ENCODE peak calls at places on chromosomes 6 and 20, in ten cellular contexts. One of them, this sample, is unnamed.

GRCh38 chr6:168612586-168612985 is 171.6 kb downstream of the SMOC2 start:
- DNase-seq in brain microvascular endothelial cell: no peak
- DNase-seq in astrocyte of the spinal cord: no peak
- DNase-seq in cardiac fibroblast: no peak
- DNase-seq in endothelial cell: no peak
- DNase-seq in OCI-LY7: no peak
- DNase-seq in CD14-positive monocyte: no peak
- DNase-seq in fibroblast of villous mesenchyme: no peak
- DNase-seq in testis: no peak
- DNase-seq in epithelial cell of proximal tubule: no peak
- DNase-seq in this sample: no peak

GRCh38 chr6:76861403-76861802 is 601.9 kb downstream of the HTR1B start:
- DNase-seq in OCI-LY7: peak
- DNase-seq in cardiac fibroblast: peak
- DNase-seq in CD14-positive monocyte: no peak
- DNase-seq in astrocyte of the spinal cord: no peak
- DNase-seq in brain microvascular endothelial cell: no peak
- DNase-seq in endothelial cell: peak
- DNase-seq in fibroblast of villous mesenchyme: peak
- DNase-seq in epithelial cell of proximal tubule: no peak
- DNase-seq in testis: peak
- DNase-seq in this sample: no peak

GRCh38 chr6:190596-191395 is 101.5 kb upstream of the DUSP22 start:
- DNase-seq in cardiac fibroblast: no peak
- DNase-seq in astrocyte of the spinal cord: no peak
- DNase-seq in endothelial cell: peak
- DNase-seq in epithelial cell of proximal tubule: no peak
- DNase-seq in brain microvascular endothelial cell: no peak
- DNase-seq in fibroblast of villous mesenchyme: no peak
- DNase-seq in OCI-LY7: peak
- DNase-seq in CD14-positive monocyte: no peak
- DNase-seq in testis: peak
- DNase-seq in this sample: no peak

GRCh38 chr6:24899647-24900325 is 36.0 kb downstream of the RIPOR2 start:
- DNase-seq in astrocyte of the spinal cord: peak
- DNase-seq in cardiac fibroblast: no peak
- DNase-seq in brain microvascular endothelial cell: no peak
- DNase-seq in OCI-LY7: no peak
- DNase-seq in testis: no peak
- DNase-seq in CD14-positive monocyte: no peak
- DNase-seq in endothelial cell: no peak
- DNase-seq in fibroblast of villous mesenchyme: no peak
- DNase-seq in epithelial cell of proximal tubule: no peak
- DNase-seq in this sample: no peak

GRCh38 chr20:61755971-61756421 is 309.7 kb downstream of the TAF4 start:
- DNase-seq in endothelial cell: no peak
- DNase-seq in epithelial cell of proximal tubule: no peak
- DNase-seq in astrocyte of the spinal cord: no peak
- DNase-seq in OCI-LY7: no peak
- DNase-seq in cardiac fibroblast: no peak
- DNase-seq in brain microvascular endothelial cell: no peak
- DNase-seq in testis: no peak
- DNase-seq in CD14-positive monocyte: peak
- DNase-seq in fibroblast of villous mesenchyme: no peak
- DNase-seq in this sample: no peak

GRCh38 chr6:36455486-36456027 is 12.8 kb downstream of the KCTD20 start:
- DNase-seq in endothelial cell: no peak
- DNase-seq in testis: no peak
- DNase-seq in OCI-LY7: no peak
- DNase-seq in brain microvascular endothelial cell: no peak
- DNase-seq in epithelial cell of proximal tubule: no peak
- DNase-seq in CD14-positive monocyte: no peak
- DNase-seq in astrocyte of the spinal cord: no peak
- DNase-seq in cardiac fibroblast: no peak
- DNase-seq in fibroblast of villous mesenchyme: no peak
- DNase-seq in this sample: no peak

GRCh38 chr20:63135411-63135810 is 80.5 kb downstream of the YTHDF1 start:
- DNase-seq in astrocyte of the spinal cord: no peak
- DNase-seq in brain microvascular endothelial cell: no peak
- DNase-seq in cardiac fibroblast: no peak
- DNase-seq in endothelial cell: no peak
- DNase-seq in fibroblast of villous mesenchyme: no peak
- DNase-seq in epithelial cell of proximal tubule: no peak
- DNase-seq in OCI-LY7: peak
- DNase-seq in CD14-positive monocyte: peak
- DNase-seq in testis: no peak
- DNase-seq in this sample: no peak

GRCh38 chr20:23178806-23179205 is 92.7 kb upstream of the CD93 start:
- DNase-seq in brain microvascular endothelial cell: no peak
- DNase-seq in astrocyte of the spinal cord: peak
- DNase-seq in OCI-LY7: no peak
- DNase-seq in endothelial cell: peak
- DNase-seq in CD14-positive monocyte: no peak
- DNase-seq in cardiac fibroblast: no peak
- DNase-seq in epithelial cell of proximal tubule: no peak
- DNase-seq in fibroblast of villous mesenchyme: no peak
- DNase-seq in testis: no peak
- DNase-seq in this sample: no peak

GRCh38 chr6:44085219-44085618 is 42.0 kb downstream of the MRPL14 start:
- DNase-seq in OCI-LY7: no peak
- DNase-seq in testis: no peak
- DNase-seq in brain microvascular endothelial cell: no peak
- DNase-seq in astrocyte of the spinal cord: no peak
- DNase-seq in CD14-positive monocyte: no peak
- DNase-seq in fibroblast of villous mesenchyme: no peak
- DNase-seq in cardiac fibroblast: no peak
- DNase-seq in epithelial cell of proximal tubule: no peak
- DNase-seq in endothelial cell: no peak
- DNase-seq in this sample: no peak

GRCh38 chr6:44084231-44085014 is 42.8 kb downstream of the MRPL14 start:
- DNase-seq in fibroblast of villous mesenchyme: peak
- DNase-seq in testis: no peak
- DNase-seq in endothelial cell: no peak
- DNase-seq in epithelial cell of proximal tubule: no peak
- DNase-seq in brain microvascular endothelial cell: no peak
- DNase-seq in astrocyte of the spinal cord: peak
- DNase-seq in CD14-positive monocyte: no peak
- DNase-seq in OCI-LY7: no peak
- DNase-seq in cardiac fibroblast: no peak
- DNase-seq in this sample: no peak

GRCh38 chr6:44088827-44089590 is 38.2 kb downstream of the MRPL14 start:
- DNase-seq in epithelial cell of proximal tubule: no peak
- DNase-seq in CD14-positive monocyte: no peak
- DNase-seq in endothelial cell: no peak
- DNase-seq in brain microvascular endothelial cell: no peak
- DNase-seq in OCI-LY7: no peak
- DNase-seq in cardiac fibroblast: no peak
- DNase-seq in testis: no peak
- DNase-seq in astrocyte of the spinal cord: no peak
- DNase-seq in fibroblast of villous mesenchyme: no peak
- DNase-seq in this sample: no peak

GRCh38 chr6:44087623-44088022 is 39.6 kb downstream of the MRPL14 start:
- DNase-seq in endothelial cell: no peak
- DNase-seq in epithelial cell of proximal tubule: no peak
- DNase-seq in astrocyte of the spinal cord: no peak
- DNase-seq in brain microvascular endothelial cell: no peak
- DNase-seq in cardiac fibroblast: no peak
- DNase-seq in OCI-LY7: no peak
- DNase-seq in fibroblast of villous mesenchyme: no peak
- DNase-seq in CD14-positive monocyte: no peak
- DNase-seq in testis: no peak
- DNase-seq in this sample: no peak

DNA sequence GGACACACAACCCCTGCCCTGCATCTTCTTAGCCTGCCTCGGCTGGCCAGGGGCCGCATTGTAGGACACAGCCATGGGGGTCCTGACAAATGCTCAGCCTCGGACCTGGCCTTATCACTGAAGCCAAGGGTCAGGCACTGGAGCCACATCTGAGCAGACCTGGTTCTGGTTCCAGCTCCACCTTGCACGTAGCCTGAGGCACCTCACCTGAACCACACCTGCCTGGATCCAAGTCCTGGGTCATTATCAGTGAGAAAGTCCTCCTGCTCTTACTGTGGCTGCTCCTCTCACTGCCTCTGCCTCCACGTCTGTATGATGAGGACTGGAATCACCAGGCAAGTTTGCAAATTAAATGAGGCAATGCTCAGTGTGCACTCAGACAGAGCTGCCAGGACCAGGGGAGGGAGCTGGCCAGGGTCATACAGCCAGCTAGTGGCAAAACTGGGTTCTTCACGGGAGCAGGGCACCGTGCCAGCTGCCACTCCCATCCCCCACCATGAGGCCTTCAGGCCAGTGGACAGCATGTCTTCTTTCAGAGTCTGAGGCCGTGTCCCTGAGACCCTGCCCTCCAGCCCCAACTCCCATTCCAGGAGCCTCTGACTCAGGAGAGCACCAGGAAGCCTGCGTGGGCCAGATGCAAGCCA is 40.2 kb downstream of the MRPL14 start:
- DNase-seq in epithelial cell of proximal tubule: no peak
- DNase-seq in fibroblast of villous mesenchyme: no peak
- DNase-seq in cardiac fibroblast: no peak
- DNase-seq in testis: no peak
- DNase-seq in CD14-positive monocyte: no peak
- DNase-seq in OCI-LY7: no peak
- DNase-seq in brain microvascular endothelial cell: no peak
- DNase-seq in endothelial cell: no peak
- DNase-seq in astrocyte of the spinal cord: no peak
- DNase-seq in this sample: no peak
- TF ChIP-seq CTCF in epithelial cell of proximal tubule: peak
- TF ChIP-seq CTCF in fibroblast of villous mesenchyme: no peak
- TF ChIP-seq CTCF in cardiac fibroblast: no peak
- TF ChIP-seq CTCF in testis: no peak
- TF ChIP-seq CTCF in CD14-positive monocyte: no peak
- TF ChIP-seq CTCF in OCI-LY7: no peak
- TF ChIP-seq CTCF in brain microvascular endothelial cell: no peak
- TF ChIP-seq CTCF in endothelial cell: no peak
- TF ChIP-seq CTCF in astrocyte of the spinal cord: no peak
- TF ChIP-seq CTCF in this sample: no peak

DNA sequence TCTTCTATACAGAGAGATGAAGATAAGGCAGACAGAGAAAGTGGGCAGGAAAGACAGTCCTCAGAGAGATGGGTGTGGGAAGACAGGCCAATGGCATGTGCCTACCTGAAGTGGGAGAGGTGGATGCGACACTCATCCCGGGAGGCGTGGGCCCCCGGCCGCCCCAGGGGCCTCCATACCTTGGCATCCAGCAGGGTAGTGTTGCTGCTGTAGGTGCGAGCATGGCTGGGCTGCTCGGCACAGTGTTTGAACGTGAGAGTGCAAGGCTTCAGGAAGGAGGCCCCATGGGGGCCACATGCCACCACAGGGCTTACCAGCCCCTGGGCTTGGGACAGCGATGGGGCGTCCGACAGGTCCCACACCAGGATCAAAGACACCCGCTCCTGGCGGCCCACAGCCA is 5.2 kb downstream of the UNC5CL start:
- DNase-seq in cardiac fibroblast: no peak
- DNase-seq in CD14-positive monocyte: no peak
- DNase-seq in epithelial cell of proximal tubule: no peak
- DNase-seq in testis: no peak
- DNase-seq in endothelial cell: no peak
- DNase-seq in astrocyte of the spinal cord: no peak
- DNase-seq in fibroblast of villous mesenchyme: no peak
- DNase-seq in OCI-LY7: no peak
- DNase-seq in brain microvascular endothelial cell: no peak
- DNase-seq in this sample: no peak
- TF ChIP-seq CTCF in cardiac fibroblast: no peak
- TF ChIP-seq CTCF in CD14-positive monocyte: no peak
- TF ChIP-seq CTCF in epithelial cell of proximal tubule: no peak
- TF ChIP-seq CTCF in testis: no peak
- TF ChIP-seq CTCF in endothelial cell: no peak
- TF ChIP-seq CTCF in astrocyte of the spinal cord: no peak
- TF ChIP-seq CTCF in fibroblast of villous mesenchyme: no peak
- TF ChIP-seq CTCF in OCI-LY7: no peak
- TF ChIP-seq CTCF in brain microvascular endothelial cell: no peak
- TF ChIP-seq CTCF in this sample: no peak

DNA sequence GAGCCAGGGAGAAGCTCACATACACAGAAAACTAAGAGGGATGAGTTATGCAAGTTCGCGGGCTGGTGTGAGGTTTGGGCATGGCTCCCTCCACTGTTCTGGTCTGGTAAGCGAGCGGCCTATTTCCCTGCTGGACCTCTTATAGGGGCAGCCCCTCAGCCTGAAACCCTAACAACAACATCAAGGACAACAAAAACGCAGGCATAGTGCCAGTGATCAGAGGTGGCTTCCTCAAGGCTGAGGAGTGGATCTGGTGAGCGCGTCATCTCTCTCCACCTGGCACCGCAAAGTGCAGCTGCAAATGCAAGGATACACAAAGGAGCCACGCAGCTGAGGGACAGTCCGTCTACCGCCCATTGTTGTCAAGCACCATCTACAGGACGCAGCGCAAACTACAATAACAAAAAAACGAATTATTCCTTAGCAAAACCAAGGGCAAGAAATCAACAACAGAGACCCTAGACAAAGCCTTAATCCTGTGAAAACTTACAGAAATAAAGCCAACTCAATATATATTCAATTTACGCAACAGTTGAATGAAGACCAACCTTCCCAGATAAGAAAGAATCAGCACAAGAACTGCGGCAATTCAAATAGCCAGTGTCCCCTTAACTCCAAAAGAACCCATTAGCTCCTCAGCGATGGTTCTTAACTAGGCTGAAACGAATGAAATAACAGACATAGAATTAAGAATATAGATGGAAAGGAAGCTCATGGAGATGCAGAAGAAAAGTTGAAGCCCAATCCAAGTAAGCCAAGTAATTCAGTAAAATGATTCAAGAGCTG is 9.2 kb upstream of the DEFB110 start:
- DNase-seq in brain microvascular endothelial cell: no peak
- DNase-seq in endothelial cell: peak
- DNase-seq in fibroblast of villous mesenchyme: no peak
- DNase-seq in epithelial cell of proximal tubule: no peak
- DNase-seq in cardiac fibroblast: no peak
- DNase-seq in astrocyte of the spinal cord: no peak
- DNase-seq in testis: peak
- DNase-seq in CD14-positive monocyte: no peak
- DNase-seq in OCI-LY7: no peak
- DNase-seq in this sample: no peak
- TF ChIP-seq CTCF in brain microvascular endothelial cell: no peak
- TF ChIP-seq CTCF in endothelial cell: peak
- TF ChIP-seq CTCF in fibroblast of villous mesenchyme: peak
- TF ChIP-seq CTCF in epithelial cell of proximal tubule: peak
- TF ChIP-seq CTCF in cardiac fibroblast: no peak
- TF ChIP-seq CTCF in astrocyte of the spinal cord: peak
- TF ChIP-seq CTCF in testis: no peak
- TF ChIP-seq CTCF in CD14-positive monocyte: no peak
- TF ChIP-seq CTCF in OCI-LY7: peak
- TF ChIP-seq CTCF in this sample: no peak

GRCh38 chr6:33280539-33280938 is 3.6 kb downstream of the B3GALT4 start:
- DNase-seq in endothelial cell: no peak
- DNase-seq in OCI-LY7: no peak
- DNase-seq in brain microvascular endothelial cell: no peak
- DNase-seq in testis: no peak
- DNase-seq in fibroblast of villous mesenchyme: no peak
- DNase-seq in astrocyte of the spinal cord: no peak
- DNase-seq in epithelial cell of proximal tubule: no peak
- DNase-seq in CD14-positive monocyte: no peak
- DNase-seq in cardiac fibroblast: no peak
- DNase-seq in this sample: no peak

GRCh38 chr6:33278810-33279209 is 1.9 kb downstream of the B3GALT4 start:
- DNase-seq in cardiac fibroblast: no peak
- DNase-seq in endothelial cell: no peak
- DNase-seq in astrocyte of the spinal cord: no peak
- DNase-seq in CD14-positive monocyte: no peak
- DNase-seq in epithelial cell of proximal tubule: no peak
- DNase-seq in testis: no peak
- DNase-seq in fibroblast of villous mesenchyme: no peak
- DNase-seq in brain microvascular endothelial cell: no peak
- DNase-seq in OCI-LY7: no peak
- DNase-seq in this sample: no peak

GRCh38 chr6:33278392-33278741 is 1.4 kb downstream of the B3GALT4 start:
- DNase-seq in OCI-LY7: no peak
- DNase-seq in CD14-positive monocyte: no peak
- DNase-seq in brain microvascular endothelial cell: no peak
- DNase-seq in endothelial cell: no peak
- DNase-seq in testis: no peak
- DNase-seq in epithelial cell of proximal tubule: no peak
- DNase-seq in fibroblast of villous mesenchyme: no peak
- DNase-seq in cardiac fibroblast: no peak
- DNase-seq in astrocyte of the spinal cord: no peak
- DNase-seq in this sample: no peak

GRCh38 chr6:33279257-33279695 is 2.4 kb downstream of the B3GALT4 start:
- DNase-seq in testis: no peak
- DNase-seq in OCI-LY7: no peak
- DNase-seq in endothelial cell: no peak
- DNase-seq in brain microvascular endothelial cell: no peak
- DNase-seq in CD14-positive monocyte: no peak
- DNase-seq in fibroblast of villous mesenchyme: no peak
- DNase-seq in cardiac fibroblast: no peak
- DNase-seq in astrocyte of the spinal cord: no peak
- DNase-seq in epithelial cell of proximal tubule: no peak
- DNase-seq in this sample: no peak

DNA sequence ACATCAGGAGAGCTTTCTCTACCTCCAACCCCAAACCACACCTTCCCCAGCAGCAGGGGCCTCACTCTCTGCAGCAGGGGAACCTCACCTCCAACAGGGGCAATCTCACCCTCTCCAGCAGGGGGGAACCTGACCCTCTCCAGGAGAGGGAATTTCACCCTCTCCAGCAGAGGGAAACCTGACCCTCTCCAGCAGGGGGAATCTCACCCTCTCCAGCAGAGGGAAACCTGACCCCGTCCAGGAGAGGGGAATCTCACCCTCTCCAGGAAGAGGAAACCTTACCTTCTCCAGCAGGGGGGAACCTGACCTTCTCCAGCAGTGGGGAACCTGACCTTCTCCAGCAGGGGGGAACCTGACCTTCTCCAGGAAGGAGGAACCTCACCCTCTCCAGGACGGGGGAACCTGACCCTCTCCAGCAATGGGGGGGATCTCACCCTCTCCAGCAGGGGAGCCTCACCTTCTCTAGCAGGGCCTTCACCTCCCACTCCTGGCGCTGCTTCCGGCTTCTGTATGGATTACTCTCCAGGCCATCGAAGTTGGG is 3.1 kb downstream of the B3GALT4 start:
- DNase-seq in brain microvascular endothelial cell: peak
- DNase-seq in testis: no peak
- DNase-seq in cardiac fibroblast: peak
- DNase-seq in fibroblast of villous mesenchyme: peak
- DNase-seq in astrocyte of the spinal cord: peak
- DNase-seq in epithelial cell of proximal tubule: no peak
- DNase-seq in OCI-LY7: peak
- DNase-seq in endothelial cell: peak
- DNase-seq in CD14-positive monocyte: no peak
- DNase-seq in this sample: no peak
- TF ChIP-seq CTCF in brain microvascular endothelial cell: peak
- TF ChIP-seq CTCF in testis: peak
- TF ChIP-seq CTCF in cardiac fibroblast: peak
- TF ChIP-seq CTCF in fibroblast of villous mesenchyme: peak
- TF ChIP-seq CTCF in astrocyte of the spinal cord: peak
- TF ChIP-seq CTCF in epithelial cell of proximal tubule: peak
- TF ChIP-seq CTCF in OCI-LY7: peak
- TF ChIP-seq CTCF in endothelial cell: peak
- TF ChIP-seq CTCF in CD14-positive monocyte: peak
- TF ChIP-seq CTCF in this sample: peak